ENCODE peak calls at places on chromosomes 13 and 19, in five cellular contexts. M, K, Q, S and O are unnamed samples.

GRCh38 chr19:30064776-30065494 is 122.9 kb downstream of the URI1 start:
- DNase-seq in Q (no peak), S (no peak), M (peak), K (no peak), O (no peak)

GRCh38 chr13:46184277-46184699 is 2.3 kb upstream of the LCP1 start:
- DNase-seq in S (peak), K (no peak), Q (no peak), M (peak), O (no peak)

GRCh38 chr13:102367836-102368235 is 34.0 kb downstream of the FGF14 start:
- DNase-seq in K (no peak), M (no peak), S (no peak), Q (no peak), O (no peak)

GRCh38 chr13:31970237-31970930 is 61.2 kb upstream of the FRY start:
- DNase-seq in K (peak), S (no peak), M (no peak), Q (no peak), O (peak)

GRCh38 chr19:55598034-55598433 is 1.3 kb downstream of the FIZ1 start:
- DNase-seq in S (no peak), K (no peak), M (no peak), Q (no peak), O (no peak)

GRCh38 chr13:72384186-72384823 is 343.1 kb downstream of the MZT1 start:
- DNase-seq in M (no peak), S (no peak), Q (no peak), K (no peak), O (no peak)

GRCh38 chr19:2436926-2437325 is 9.5 kb upstream of the TIMM13 start:
- DNase-seq in K (no peak), M (no peak), S (no peak), Q (no peak), O (no peak)

GRCh38 chr19:10617409-10618121 is 7.8 kb upstream of the SLC44A2 start:
- DNase-seq in Q (no peak), S (no peak), M (no peak), K (peak), O (no peak)

GRCh38 chr13:45807520-45808099 is 43.9 kb downstream of the SIAH3 start:
- DNase-seq in Q (no peak), S (no peak), M (peak), K (no peak), O (no peak)

GRCh38 chr13:26558074-26558805 is 757 bp downstream of the WASF3 start:
- DNase-seq in Q (no peak), K (no peak), S (peak), M (no peak), O (no peak)

GRCh38 chr19:51224163-51224641 is 678 bp upstream of the CD33 start:
- DNase-seq in S (no peak), Q (no peak), K (no peak), M (no peak), O (no peak)

GRCh38 chr19:33683881-33684549 is 62.3 kb downstream of the CHST8 start:
- DNase-seq in Q (peak), M (no peak), K (peak), S (peak), O (no peak)

GRCh38 chr19:6273701-6274601 is 5.8 kb downstream of the MLLT1 start:
- DNase-seq in K (no peak), S (peak), M (peak), Q (peak), O (peak)

GRCh38 chr13:102131246-102131645 is 270.6 kb downstream of the FGF14 start:
- DNase-seq in K (no peak), Q (no peak), S (no peak), M (no peak), O (no peak)

GRCh38 chr13:90105276-90105675 is 1242.2 kb upstream of the MIR17HG start:
- DNase-seq in K (no peak), M (no peak), S (no peak), Q (no peak), O (no peak)

GRCh38 chr13:48769107-48769704 is 115.5 kb downstream of the CYSLTR2 start:
- DNase-seq in M (peak), Q (peak), K (peak), S (peak), O (peak)

GRCh38 chr13:29924482-29924884 is 74.1 kb upstream of the UBL3 start:
- DNase-seq in Q (no peak), M (no peak), K (no peak), S (no peak), O (no peak)

GRCh38 chr13:56528040-56528760 is 612.5 kb upstream of the PRR20A start:
- DNase-seq in K (no peak), Q (no peak), S (no peak), M (no peak), O (no peak)

GRCh38 chr19:54041969-54042606 is 21.6 kb downstream of the VSTM1 start:
- DNase-seq in K (no peak), Q (no peak), S (no peak), M (no peak), O (no peak)

GRCh38 chr13:97058417-97058816 is 64.1 kb upstream of the OXGR1 start:
- DNase-seq in M (no peak), K (no peak), S (no peak), Q (no peak), O (no peak)

GRCh38 chr19:30036154-30037129 is 94.4 kb downstream of the URI1 start:
- DNase-seq in M (no peak), S (no peak), K (no peak), Q (no peak), O (no peak)

GRCh38 chr19:42081584-42082258 is 5.8 kb downstream of the ZNF574 start:
- DNase-seq in Q (no peak), S (no peak), K (no peak), M (no peak), O (no peak)

GRCh38 chr19:3250675-3251074 is 26.2 kb downstream of the CELF5 start:
- DNase-seq in K (no peak), Q (no peak), M (no peak), S (no peak), O (no peak)

GRCh38 chr19:38736413-38737280 is 7.6 kb downstream of the CAPN12 start:
- DNase-seq in S (peak), Q (peak), M (peak), K (no peak), O (no peak)

GRCh38 chr13:98345103-98345899 is 168.2 kb upstream of the RNF113B start:
- DNase-seq in S (no peak), M (peak), Q (no peak), K (no peak), O (no peak)

GRCh38 chr13:20546559-20546958 is 20.4 kb upstream of the IFT88 start:
- DNase-seq in Q (no peak), M (no peak), S (no peak), K (no peak), O (no peak)

GRCh38 chr19:54100560-54100959 is at the start of gene OSCAR:
- DNase-seq in M (no peak), S (no peak), K (no peak), Q (no peak), O (no peak)

DNA sequence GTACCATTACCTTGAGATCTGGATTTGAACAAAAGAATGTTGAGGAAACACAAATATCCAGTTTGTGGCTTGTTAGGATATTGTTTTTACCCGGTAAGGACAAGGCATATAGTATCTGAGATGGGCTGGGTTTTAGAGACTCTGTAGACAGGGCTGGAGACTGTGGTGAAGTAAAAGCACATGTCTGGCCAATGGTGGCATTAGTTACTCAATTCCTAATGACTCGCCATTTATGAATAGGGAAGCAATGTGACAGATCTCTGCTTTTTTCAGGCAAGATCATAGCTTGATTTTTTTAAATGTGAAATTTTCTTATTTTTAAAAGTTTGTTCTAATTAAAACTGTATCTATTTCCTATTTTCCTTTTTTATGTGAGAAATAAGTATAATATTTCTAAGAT is 371.1 kb upstream of the SPRY2 start:
- DNase-seq in Q (no peak), K (no peak), S (no peak), M (no peak), O (no peak)
- H3K27ac ChIP-seq in Q (no peak), K (no peak), S (no peak), M (no peak), O (no peak)

GRCh38 chr13:85930108-85930507 is 130.9 kb upstream of the SLITRK6 start:
- DNase-seq in K (no peak), S (no peak), Q (no peak), M (no peak), O (no peak)

GRCh38 chr13:85935868-85936467 is 136.7 kb upstream of the SLITRK6 start:
- DNase-seq in S (no peak), M (no peak), Q (no peak), K (no peak), O (no peak)
- H3K27ac ChIP-seq in S (no peak), M (no peak), Q (no peak), K (no peak), O (no peak)

DNA sequence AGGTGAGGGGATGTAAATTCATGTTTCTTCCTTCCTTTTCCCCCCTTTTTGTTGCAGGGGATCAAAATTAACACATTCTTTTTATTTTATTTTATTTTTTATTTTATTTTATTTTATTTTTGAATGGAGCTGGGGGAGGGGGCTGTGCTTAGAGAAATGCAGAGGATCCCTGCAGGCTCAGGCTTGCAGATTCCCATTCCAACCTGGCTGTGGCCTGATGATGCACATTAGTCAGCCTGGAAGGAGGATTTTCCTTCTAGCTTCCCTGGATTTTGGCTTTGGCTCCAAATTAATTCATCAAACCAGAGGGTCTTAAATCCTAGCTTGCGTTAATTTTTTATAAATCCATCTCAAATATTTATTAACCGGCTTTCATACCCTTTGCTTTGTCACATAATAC is 67.0 kb downstream of the FREM2 start:
- DNase-seq in M (no peak), K (no peak), Q (no peak), S (no peak), O (no peak)
- H3K27ac ChIP-seq in M (no peak), K (no peak), Q (no peak), S (no peak), O (no peak)

GRCh38 chr19:45590300-45591003 is 5.8 kb upstream of the OPA3 start:
- DNase-seq in Q (no peak), M (no peak), S (no peak), K (no peak), O (no peak)

GRCh38 chr19:45589768-45590167 is 5.2 kb upstream of the OPA3 start:
- DNase-seq in Q (no peak), S (no peak), K (no peak), M (no peak), O (no peak)

GRCh38 chr19:45585158-45585577 is 566 bp upstream of the OPA3 start:
- DNase-seq in Q (no peak), K (no peak), M (no peak), S (no peak), O (no peak)

GRCh38 chr19:45591004-45591637 is 6.5 kb upstream of the OPA3 start:
- DNase-seq in Q (peak), K (no peak), M (peak), S (no peak), O (no peak)

DNA sequence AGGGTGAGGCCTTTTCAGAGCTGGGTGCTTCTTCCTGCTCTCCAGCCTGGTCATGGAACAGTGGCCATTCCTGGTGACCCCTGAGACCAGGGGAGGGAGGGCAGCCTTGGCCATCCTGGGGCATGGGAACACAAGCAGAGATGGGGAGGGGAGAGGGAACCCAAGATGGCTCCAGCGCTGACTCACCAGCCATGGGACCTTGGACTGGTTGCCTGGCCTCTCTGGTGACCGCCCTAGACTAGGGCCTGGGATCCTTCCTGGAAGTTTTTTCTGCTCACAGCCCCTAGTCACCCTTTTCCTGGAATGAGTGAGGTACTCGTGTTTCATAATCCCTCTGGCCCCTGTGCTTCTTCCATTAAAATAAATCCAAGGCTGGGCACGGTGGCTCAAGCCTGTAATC is 3.3 kb upstream of the OPA3 start:
- DNase-seq in S (no peak), M (no peak), Q (no peak), K (no peak), O (no peak)
- H3K27ac ChIP-seq in S (no peak), M (no peak), Q (no peak), K (no peak), O (no peak)

DNA sequence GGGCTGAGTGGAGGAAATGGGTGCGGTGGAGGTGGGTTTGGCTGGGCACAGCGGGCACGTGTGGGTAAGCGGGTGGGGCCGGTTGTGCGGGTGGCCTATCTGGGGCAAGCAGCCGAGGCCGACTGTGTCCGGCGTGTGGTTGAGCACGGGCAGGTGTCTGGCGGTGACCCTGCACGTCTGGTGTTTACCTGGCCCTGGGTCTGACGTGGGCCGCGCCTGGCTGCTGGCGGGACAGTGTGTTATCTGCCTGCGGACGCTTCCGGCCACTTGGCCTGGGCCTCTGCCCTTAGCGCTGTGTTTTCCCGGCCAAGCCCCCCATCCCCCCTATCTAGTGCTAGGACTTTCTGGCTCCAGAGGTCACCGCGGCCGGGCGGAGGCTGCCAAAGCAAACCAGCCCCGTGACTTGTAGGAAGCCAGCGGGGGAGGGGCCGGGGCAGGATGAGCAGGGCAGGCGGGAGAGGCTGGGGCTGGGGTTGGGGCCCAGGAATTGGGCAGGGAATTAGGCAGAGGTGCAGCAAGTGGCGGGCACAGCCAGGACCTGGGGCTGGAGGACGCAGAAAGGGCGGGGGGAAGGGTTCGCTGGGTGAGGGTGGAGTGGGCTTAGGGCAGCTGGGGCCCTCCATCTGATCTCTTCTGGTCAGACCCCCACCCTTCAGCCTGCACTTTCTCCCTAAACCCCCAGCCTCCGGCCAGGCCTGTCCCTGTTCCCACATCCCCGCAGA is 534 bp upstream of the HPN start:
- DNase-seq in S (peak), Q (peak), M (peak), K (no peak), O (peak)
- H3K27ac ChIP-seq in S (peak), Q (peak), M (peak), K (no peak), O (no peak)